ENCODE peak calls at places on chromosomes 16 and 17, in four cellular contexts. G is neural progenitor cell, A is EH, O is kidney tubule cell. H is an unnamed sample.

GRCh38 chr16:66750279-66751134 is 902 bp downstream of the DYNC1LI2 start:
- DNase-seq in G (no peak), A (peak; percentile 13), O (no peak), H (no peak)

GRCh38 chr17:16398270-16399267 is 16.8 kb upstream of the TRPV2 start:
- DNase-seq in G (no peak), A (peak; percentile 34), O (peak; percentile 38), H (no peak)

GRCh38 chr17:36623281-36623680 is 21.9 kb downstream of the MRM1 start:
- DNase-seq in G (no peak), A (no peak), O (no peak), H (no peak)

GRCh38 chr17:55705847-55706246 is 16.8 kb downstream of the TMEM100 start:
- DNase-seq in G (no peak), A (no peak), O (peak; percentile 74), H (no peak)

GRCh38 chr17:38556234-38556633 is 49.5 kb downstream of the SRCIN1 start:
- DNase-seq in G (no peak), A (no peak), O (peak; percentile 54), H (no peak)

GRCh38 chr17:67281053-67281452 is 36.1 kb upstream of the HELZ start:
- DNase-seq in G (no peak), A (no peak), O (no peak), H (no peak)

GRCh38 chr17:76026714-76027158 is 370 bp downstream of the EVPL start:
- DNase-seq in G (no peak), A (no peak), O (peak; percentile 37), H (no peak)

GRCh38 chr16:88662222-88662842 is 559 bp downstream of the MVD start:
- DNase-seq in G (peak; percentile 49), A (peak; percentile 12), O (no peak), H (no peak)

GRCh38 chr17:40106760-40107265 is 6.4 kb upstream of the NR1D1 start:
- DNase-seq in G (peak; percentile 44), A (no peak), O (no peak), H (no peak)

GRCh38 chr16:17556276-17557052 is 85.7 kb upstream of the XYLT1 start:
- DNase-seq in G (peak; percentile 57), A (peak; percentile 58), O (peak; percentile 13), H (no peak)

GRCh38 chr17:53543363-53543927 is 279.3 kb upstream of the KIF2B start:
- DNase-seq in G (no peak), A (no peak), O (no peak), H (no peak)

GRCh38 chr17:57211543-57211942 is 44.8 kb upstream of the MSI2 start:
- DNase-seq in G (no peak), A (peak; percentile 15), O (peak; percentile 88), H (no peak)

GRCh38 chr17:63578027-63578768 is 22.5 kb upstream of the TACO1 start:
- DNase-seq in G (no peak), A (no peak), O (no peak), H (no peak)

GRCh38 chr17:74343526-74344284 is 17.7 kb downstream of the KIF19 start:
- DNase-seq in G (no peak), A (no peak), O (no peak), H (no peak)

GRCh38 chr17:35103271-35103670 is 16.4 kb downstream of the RAD51D start:
- DNase-seq in G (no peak), A (no peak), O (peak; percentile 78), H (no peak)

GRCh38 chr17:40317345-40317873 is 8.4 kb downstream of the RARA start:
- DNase-seq in G (peak; percentile 85), A (peak; percentile 79), O (peak; percentile 77), H (no peak)

GRCh38 chr17:37447641-37448040 is 41.0 kb downstream of the TADA2A start:
- DNase-seq in G (no peak), A (peak; percentile 67), O (peak; percentile 74), H (no peak)